ENCODE peak calls at places on chromosomes 16 and 17, in nine cellular contexts. One of them, this sample, is unnamed.

GRCh38 chr17:35521150-35521549 is 16.3 kb downstream of the SLFN12L start:
- DNase-seq in Panc1: no peak
- DNase-seq in caudate nucleus: no peak
- DNase-seq in left lung: no peak
- DNase-seq in psoas muscle: no peak
- DNase-seq in CD8-positive, alpha-beta memory T cell: no peak
- DNase-seq in upper lobe of right lung: no peak
- DNase-seq in RWPE1: no peak
- DNase-seq in fibroblast of lung: no peak
- DNase-seq in this sample: no peak

GRCh38 chr16:86307518-86307903 is 202.8 kb upstream of the FOXF1 start:
- DNase-seq in psoas muscle: no peak
- DNase-seq in Panc1: no peak
- DNase-seq in upper lobe of right lung: no peak
- DNase-seq in CD8-positive, alpha-beta memory T cell: no peak
- DNase-seq in RWPE1: peak; percentile 55
- DNase-seq in left lung: no peak
- DNase-seq in fibroblast of lung: peak; percentile 90
- DNase-seq in caudate nucleus: no peak
- DNase-seq in this sample: peak; percentile 85

GRCh38 chr17:76716834-76717205 is 6.1 kb upstream of the MXRA7 start:
- DNase-seq in upper lobe of right lung: peak; percentile 28
- DNase-seq in Panc1: no peak
- DNase-seq in caudate nucleus: no peak
- DNase-seq in RWPE1: no peak
- DNase-seq in fibroblast of lung: peak; percentile 84
- DNase-seq in CD8-positive, alpha-beta memory T cell: no peak
- DNase-seq in psoas muscle: peak; percentile 26
- DNase-seq in left lung: no peak
- DNase-seq in this sample: no peak

GRCh38 chr16:67173808-67174705 is 3.7 kb downstream of the NOL3 start:
- DNase-seq in Panc1: no peak
- DNase-seq in caudate nucleus: peak; percentile 80
- DNase-seq in RWPE1: peak; percentile 83
- DNase-seq in CD8-positive, alpha-beta memory T cell: peak; percentile 58
- DNase-seq in left lung: peak; percentile 95
- DNase-seq in upper lobe of right lung: peak; percentile 95
- DNase-seq in psoas muscle: peak; percentile 95
- DNase-seq in fibroblast of lung: peak; percentile 82
- DNase-seq in this sample: peak; percentile 76

GRCh38 chr16:57422026-57422944 is 17.7 kb downstream of the CCL17 start:
- DNase-seq in left lung: no peak
- DNase-seq in CD8-positive, alpha-beta memory T cell: no peak
- DNase-seq in fibroblast of lung: peak; percentile 85
- DNase-seq in upper lobe of right lung: no peak
- DNase-seq in psoas muscle: no peak
- DNase-seq in Panc1: peak; percentile 42
- DNase-seq in RWPE1: peak; percentile 30
- DNase-seq in caudate nucleus: no peak
- DNase-seq in this sample: no peak

GRCh38 chr17:48915459-48916282 is 7.5 kb downstream of the UBE2Z start:
- DNase-seq in RWPE1: peak; percentile 88
- DNase-seq in psoas muscle: no peak
- DNase-seq in caudate nucleus: no peak
- DNase-seq in fibroblast of lung: peak; percentile 87
- DNase-seq in Panc1: no peak
- DNase-seq in left lung: no peak
- DNase-seq in CD8-positive, alpha-beta memory T cell: peak; percentile 12
- DNase-seq in upper lobe of right lung: no peak
- DNase-seq in this sample: peak; percentile 95

GRCh38 chr17:37743612-37743874 is 1.3 kb downstream of the HNF1B start:
- DNase-seq in upper lobe of right lung: peak; percentile 73
- DNase-seq in psoas muscle: no peak
- DNase-seq in Panc1: no peak
- DNase-seq in fibroblast of lung: no peak
- DNase-seq in CD8-positive, alpha-beta memory T cell: no peak
- DNase-seq in RWPE1: no peak
- DNase-seq in left lung: no peak
- DNase-seq in caudate nucleus: no peak
- DNase-seq in this sample: no peak

GRCh38 chr16:56357291-56357764 is 68.0 kb downstream of the AMFR start:
- DNase-seq in left lung: peak; percentile 72
- DNase-seq in RWPE1: peak; percentile 30
- DNase-seq in fibroblast of lung: no peak
- DNase-seq in upper lobe of right lung: no peak
- DNase-seq in psoas muscle: peak; percentile 59
- DNase-seq in CD8-positive, alpha-beta memory T cell: no peak
- DNase-seq in caudate nucleus: no peak
- DNase-seq in Panc1: no peak
- DNase-seq in this sample: no peak

GRCh38 chr16:55622930-55623561 is 32.7 kb upstream of the SLC6A2 start:
- DNase-seq in RWPE1: peak; percentile 31
- DNase-seq in left lung: no peak
- DNase-seq in psoas muscle: no peak
- DNase-seq in CD8-positive, alpha-beta memory T cell: no peak
- DNase-seq in caudate nucleus: no peak
- DNase-seq in fibroblast of lung: no peak
- DNase-seq in upper lobe of right lung: no peak
- DNase-seq in Panc1: peak; percentile 0
- DNase-seq in this sample: no peak

GRCh38 chr16:66251406-66252160 is 114.9 kb upstream of the CDH5 start:
- DNase-seq in left lung: no peak
- DNase-seq in upper lobe of right lung: peak; percentile 40
- DNase-seq in fibroblast of lung: no peak
- DNase-seq in RWPE1: no peak
- DNase-seq in psoas muscle: peak; percentile 52
- DNase-seq in CD8-positive, alpha-beta memory T cell: no peak
- DNase-seq in caudate nucleus: no peak
- DNase-seq in Panc1: no peak
- DNase-seq in this sample: no peak

GRCh38 chr17:64653325-64653984 is 8.7 kb downstream of the SMURF2 start:
- DNase-seq in upper lobe of right lung: no peak
- DNase-seq in CD8-positive, alpha-beta memory T cell: no peak
- DNase-seq in caudate nucleus: no peak
- DNase-seq in left lung: no peak
- DNase-seq in fibroblast of lung: peak; percentile 70
- DNase-seq in RWPE1: no peak
- DNase-seq in Panc1: no peak
- DNase-seq in psoas muscle: no peak
- DNase-seq in this sample: no peak

GRCh38 chr17:37358098-37358829 is 17.5 kb upstream of the C17orf78 start:
- DNase-seq in left lung: peak; percentile 75
- DNase-seq in RWPE1: peak; percentile 62
- DNase-seq in upper lobe of right lung: peak; percentile 78
- DNase-seq in caudate nucleus: peak; percentile 53
- DNase-seq in Panc1: no peak
- DNase-seq in psoas muscle: peak; percentile 65
- DNase-seq in fibroblast of lung: peak; percentile 48
- DNase-seq in CD8-positive, alpha-beta memory T cell: peak; percentile 9
- DNase-seq in this sample: no peak

GRCh38 chr17:1797323-1797722 is 32.4 kb downstream of the SMYD4 start:
- DNase-seq in fibroblast of lung: no peak
- DNase-seq in RWPE1: no peak
- DNase-seq in caudate nucleus: no peak
- DNase-seq in left lung: no peak
- DNase-seq in psoas muscle: no peak
- DNase-seq in upper lobe of right lung: no peak
- DNase-seq in CD8-positive, alpha-beta memory T cell: no peak
- DNase-seq in Panc1: no peak
- DNase-seq in this sample: no peak

GRCh38 chr17:1789936-1790335 is 28.1 kb downstream of the SERPINF1 start:
- DNase-seq in RWPE1: no peak
- DNase-seq in Panc1: no peak
- DNase-seq in CD8-positive, alpha-beta memory T cell: no peak
- DNase-seq in upper lobe of right lung: no peak
- DNase-seq in left lung: no peak
- DNase-seq in caudate nucleus: no peak
- DNase-seq in fibroblast of lung: no peak
- DNase-seq in psoas muscle: no peak
- DNase-seq in this sample: no peak

GRCh38 chr17:1792495-1793446 is 30.9 kb downstream of the SERPINF1 start:
- DNase-seq in psoas muscle: peak; percentile 31
- DNase-seq in left lung: no peak
- DNase-seq in CD8-positive, alpha-beta memory T cell: no peak
- DNase-seq in fibroblast of lung: no peak
- DNase-seq in upper lobe of right lung: no peak
- DNase-seq in caudate nucleus: no peak
- DNase-seq in RWPE1: no peak
- DNase-seq in Panc1: no peak
- DNase-seq in this sample: no peak

GRCh38 chr17:1796800-1797199 is 32.9 kb downstream of the SMYD4 start:
- DNase-seq in CD8-positive, alpha-beta memory T cell: no peak
- DNase-seq in psoas muscle: no peak
- DNase-seq in left lung: no peak
- DNase-seq in fibroblast of lung: peak; percentile 29
- DNase-seq in RWPE1: no peak
- DNase-seq in upper lobe of right lung: no peak
- DNase-seq in caudate nucleus: no peak
- DNase-seq in Panc1: no peak
- DNase-seq in this sample: no peak

GRCh38 chr17:1793447-1793806 is 31.6 kb downstream of the SERPINF1 start:
- DNase-seq in left lung: no peak
- DNase-seq in RWPE1: peak; percentile 38
- DNase-seq in caudate nucleus: no peak
- DNase-seq in Panc1: no peak
- DNase-seq in psoas muscle: peak; percentile 32
- DNase-seq in upper lobe of right lung: no peak
- DNase-seq in fibroblast of lung: no peak
- DNase-seq in CD8-positive, alpha-beta memory T cell: no peak
- DNase-seq in this sample: peak; percentile 31
- H3K27ac ChIP-seq in left lung: no peak overlapping the region
- H3K27ac ChIP-seq in RWPE1: peak overlapping the region; percentile 79
- H3K27ac ChIP-seq in caudate nucleus: no peak overlapping the region
- H3K27ac ChIP-seq in Panc1: no peak overlapping the region
- H3K27ac ChIP-seq in psoas muscle: peak overlapping the region; percentile 79
- H3K27ac ChIP-seq in upper lobe of right lung: no peak overlapping the region
- H3K27ac ChIP-seq in fibroblast of lung: no peak overlapping the region
- H3K27ac ChIP-seq in CD8-positive, alpha-beta memory T cell: no peak overlapping the region
- H3K27ac ChIP-seq in this sample: peak overlapping the region; percentile 59

GRCh38 chr17:73907601-73907910 is 263.3 kb upstream of the SDK2 start:
- DNase-seq in fibroblast of lung: no peak
- DNase-seq in psoas muscle: no peak
- DNase-seq in upper lobe of right lung: no peak
- DNase-seq in Panc1: no peak
- DNase-seq in caudate nucleus: no peak
- DNase-seq in left lung: no peak
- DNase-seq in CD8-positive, alpha-beta memory T cell: no peak
- DNase-seq in RWPE1: no peak
- DNase-seq in this sample: no peak

GRCh38 chr17:73909156-73909555 is 264.9 kb upstream of the SDK2 start:
- DNase-seq in RWPE1: no peak
- DNase-seq in CD8-positive, alpha-beta memory T cell: no peak
- DNase-seq in fibroblast of lung: no peak
- DNase-seq in psoas muscle: no peak
- DNase-seq in upper lobe of right lung: no peak
- DNase-seq in Panc1: no peak
- DNase-seq in caudate nucleus: no peak
- DNase-seq in left lung: no peak
- DNase-seq in this sample: no peak

GRCh38 chr17:73910216-73910615 is 266.0 kb upstream of the SDK2 start:
- DNase-seq in Panc1: no peak
- DNase-seq in upper lobe of right lung: no peak
- DNase-seq in RWPE1: no peak
- DNase-seq in caudate nucleus: peak; percentile 32
- DNase-seq in CD8-positive, alpha-beta memory T cell: no peak
- DNase-seq in fibroblast of lung: no peak
- DNase-seq in left lung: no peak
- DNase-seq in psoas muscle: no peak
- DNase-seq in this sample: no peak

GRCh38 chr17:73902416-73903181 is 258.4 kb upstream of the SDK2 start:
- DNase-seq in CD8-positive, alpha-beta memory T cell: no peak
- DNase-seq in psoas muscle: no peak
- DNase-seq in left lung: peak; percentile 74
- DNase-seq in RWPE1: no peak
- DNase-seq in Panc1: no peak
- DNase-seq in fibroblast of lung: no peak
- DNase-seq in upper lobe of right lung: no peak
- DNase-seq in caudate nucleus: no peak
- DNase-seq in this sample: no peak

GRCh38 chr17:73906896-73907600 is 262.8 kb upstream of the SDK2 start:
- DNase-seq in left lung: no peak
- DNase-seq in upper lobe of right lung: no peak
- DNase-seq in caudate nucleus: no peak
- DNase-seq in RWPE1: no peak
- DNase-seq in CD8-positive, alpha-beta memory T cell: no peak
- DNase-seq in psoas muscle: no peak
- DNase-seq in fibroblast of lung: no peak
- DNase-seq in Panc1: no peak
- DNase-seq in this sample: no peak
- H3K27ac ChIP-seq in left lung: no peak overlapping the region
- H3K27ac ChIP-seq in upper lobe of right lung: no peak overlapping the region
- H3K27ac ChIP-seq in caudate nucleus: no peak overlapping the region
- H3K27ac ChIP-seq in RWPE1: no peak overlapping the region
- H3K27ac ChIP-seq in CD8-positive, alpha-beta memory T cell: no peak overlapping the region
- H3K27ac ChIP-seq in psoas muscle: no peak overlapping the region
- H3K27ac ChIP-seq in fibroblast of lung: no peak overlapping the region
- H3K27ac ChIP-seq in Panc1: no peak overlapping the region
- H3K27ac ChIP-seq in this sample: no peak overlapping the region

GRCh38 chr16:85029413-85029794 is 1.8 kb downstream of the KIAA0513 start:
- DNase-seq in RWPE1: peak; percentile 75
- DNase-seq in caudate nucleus: no peak
- DNase-seq in Panc1: no peak
- DNase-seq in fibroblast of lung: peak; percentile 26
- DNase-seq in upper lobe of right lung: no peak
- DNase-seq in left lung: no peak
- DNase-seq in CD8-positive, alpha-beta memory T cell: peak; percentile 54
- DNase-seq in psoas muscle: no peak
- DNase-seq in this sample: peak; percentile 45
- H3K27ac ChIP-seq in RWPE1: peak overlapping the region; percentile 83
- H3K27ac ChIP-seq in caudate nucleus: no peak overlapping the region
- H3K27ac ChIP-seq in Panc1: no peak overlapping the region
- H3K27ac ChIP-seq in fibroblast of lung: peak overlapping the region; percentile 43
- H3K27ac ChIP-seq in upper lobe of right lung: no peak overlapping the region
- H3K27ac ChIP-seq in left lung: no peak overlapping the region
- H3K27ac ChIP-seq in CD8-positive, alpha-beta memory T cell: peak overlapping the region; percentile 44
- H3K27ac ChIP-seq in psoas muscle: peak overlapping the region; percentile 87
- H3K27ac ChIP-seq in this sample: peak overlapping the region; percentile 49

DNA sequence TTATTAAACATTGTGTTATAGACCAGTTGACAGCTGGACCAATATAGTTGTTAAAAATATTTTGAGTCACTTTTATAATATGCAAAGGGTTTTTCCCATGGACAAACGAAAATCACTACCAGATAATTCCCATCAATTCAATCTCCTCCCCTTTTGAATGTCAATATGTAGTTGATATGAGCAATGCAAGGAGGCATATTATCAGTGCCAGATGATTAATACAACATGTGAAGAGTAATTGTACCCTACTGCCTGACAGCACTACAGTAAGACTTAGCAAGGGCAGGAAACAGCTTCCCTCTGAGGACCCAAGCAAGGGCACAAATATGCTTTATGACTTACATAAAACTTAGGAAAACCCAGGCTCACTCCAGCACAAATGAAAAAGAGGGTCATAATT is 17.3 kb downstream of the KANSL1 start:
- DNase-seq in left lung: no peak
- DNase-seq in Panc1: no peak
- DNase-seq in fibroblast of lung: no peak
- DNase-seq in RWPE1: no peak
- DNase-seq in upper lobe of right lung: no peak
- DNase-seq in caudate nucleus: no peak
- DNase-seq in psoas muscle: no peak
- DNase-seq in CD8-positive, alpha-beta memory T cell: no peak
- DNase-seq in this sample: no peak
- H3K27ac ChIP-seq in left lung: no peak overlapping the region
- H3K27ac ChIP-seq in Panc1: no peak overlapping the region
- H3K27ac ChIP-seq in fibroblast of lung: no peak overlapping the region
- H3K27ac ChIP-seq in RWPE1: no peak overlapping the region
- H3K27ac ChIP-seq in upper lobe of right lung: no peak overlapping the region
- H3K27ac ChIP-seq in caudate nucleus: no peak overlapping the region
- H3K27ac ChIP-seq in psoas muscle: no peak overlapping the region
- H3K27ac ChIP-seq in CD8-positive, alpha-beta memory T cell: no peak overlapping the region
- H3K27ac ChIP-seq in this sample: no peak overlapping the region

This sample was measured in epithelial cell of prostate.